ENCODE peak calls at places on chromosome 13, in nine cellular contexts. Z is CD8-positive, alpha-beta memory T cell; K is frontal cortex; O is pancreas; L is activated T-cell treated with anti-CD3 and anti-CD28 coated beads for 48 hours; M is HS-27A; T is NCI-H1417; I is stimulated activated naive B cell treated with anti-CD40 and anti-IgM and Interleukin-4, amounts not matched to agents 10 μg/mL and 1 μg/mL and 100 μg/mL, for 72 hours; Q is ureter. E is an unnamed sample.

GRCh38 chr13:46134961-46135522 is 30.2 kb upstream of the CPB2 start:
- DNase-seq in I (no peak), K (no peak), T (peak; percentile 49), L (no peak), O (no peak), Z (no peak), M (no peak), Q (peak; percentile 46), E (no peak)

GRCh38 chr13:24654741-24655140 is 25.5 kb upstream of the ATP12A start:
- DNase-seq in Q (no peak), Z (no peak), I (no peak), O (no peak), L (no peak), M (no peak), K (no peak), T (no peak), E (no peak)

GRCh38 chr13:52646967-52647366 is 4.7 kb downstream of the HNRNPA1L2 start:
- DNase-seq in O (no peak), M (no peak), L (no peak), Q (no peak), Z (no peak), T (no peak), I (no peak), K (no peak), E (no peak)

GRCh38 chr13:23949736-23950135 is 52.4 kb upstream of the C1QTNF9B start:
- DNase-seq in T (no peak), O (peak; percentile 40), L (no peak), I (no peak), Z (no peak), M (no peak), Q (no peak), K (no peak), E (no peak)

GRCh38 chr13:73715114-73715909 is 418.9 kb downstream of the KLF12 start:
- DNase-seq in T (no peak), Z (peak; percentile 81), O (no peak), I (peak; percentile 3), K (no peak), Q (peak; percentile 49), M (no peak), L (peak; percentile 19), E (no peak)

GRCh38 chr13:44350775-44351504 is 22.7 kb upstream of the SERP2 start:
- DNase-seq in M (no peak), Q (no peak), I (no peak), L (no peak), K (no peak), T (peak; percentile 65), Z (no peak), O (no peak), E (no peak)

GRCh38 chr13:112679381-112679780 is 10.5 kb upstream of the ATP11A start:
- DNase-seq in Q (no peak), M (no peak), L (no peak), T (no peak), Z (no peak), K (no peak), I (no peak), O (no peak), E (no peak)

GRCh38 chr13:91323349-91323748 is 24.1 kb upstream of the MIR17HG start:
- DNase-seq in Z (no peak), M (no peak), I (no peak), L (no peak), O (no peak), K (no peak), T (no peak), Q (no peak), E (no peak)

GRCh38 chr13:109646423-109646822 is 140.0 kb downstream of the IRS2 start:
- DNase-seq in T (no peak), Z (no peak), I (no peak), K (no peak), M (no peak), L (no peak), O (no peak), Q (no peak), E (no peak)

GRCh38 chr13:44458313-44458975 is 84.8 kb downstream of the SERP2 start:
- DNase-seq in Q (no peak), O (peak; percentile 64), M (no peak), L (no peak), I (no peak), T (no peak), K (no peak), Z (no peak), E (no peak)

GRCh38 chr13:79481685-79482052 is 714 bp downstream of the NDFIP2 start:
- DNase-seq in M (no peak), Z (peak; percentile 26), T (no peak), Q (no peak), L (peak; percentile 63), I (no peak), O (no peak), K (no peak), E (no peak)

GRCh38 chr13:104436555-104436954 is 1370.3 kb upstream of the SLC10A2 start:
- DNase-seq in Q (no peak), Z (no peak), T (peak; percentile 51), K (no peak), O (no peak), I (no peak), L (no peak), M (no peak), E (no peak)

GRCh38 chr13:30454991-30455390 is 10.7 kb downstream of the HMGB1 start:
- DNase-seq in M (no peak), Q (no peak), L (no peak), I (no peak), K (no peak), Z (no peak), O (no peak), T (no peak), E (no peak)

GRCh38 chr13:86000546-86000945 is 201.3 kb upstream of the SLITRK6 start:
- DNase-seq in K (no peak), L (no peak), M (no peak), I (no peak), Q (no peak), Z (no peak), O (no peak), T (no peak), E (no peak)

GRCh38 chr13:43307921-43308433 is 284.6 kb downstream of the DNAJC15 start:
- DNase-seq in L (no peak), T (peak; percentile 66), K (peak; percentile 25), Z (no peak), I (peak; percentile 16), O (peak; percentile 74), M (no peak), Q (peak; percentile 84), E (peak; percentile 90)

GRCh38 chr13:21104199-21105019 is 43.0 kb upstream of the LATS2 start:
- DNase-seq in O (no peak), I (no peak), K (no peak), Q (no peak), T (no peak), M (no peak), L (no peak), Z (no peak), E (no peak)

GRCh38 chr13:71054358-71054757 is 812.6 kb downstream of the DACH1 start:
- DNase-seq in K (no peak), I (no peak), M (no peak), L (no peak), Q (no peak), T (no peak), Z (no peak), O (no peak), E (no peak)

GRCh38 chr13:29918845-29919244 is 68.4 kb upstream of the UBL3 start:
- DNase-seq in I (no peak), K (no peak), T (no peak), O (no peak), M (no peak), Z (no peak), Q (peak; percentile 64), L (no peak), E (no peak)

GRCh38 chr13:39130298-39130697 is 92.0 kb downstream of the NHLRC3 start:
- DNase-seq in T (no peak), Z (no peak), M (no peak), I (no peak), O (no peak), K (no peak), Q (no peak), L (no peak), E (no peak)

GRCh38 chr13:38641164-38641948 is 45.5 kb upstream of the FREM2 start:
- DNase-seq in I (no peak), Q (no peak), K (no peak), L (no peak), T (no peak), Z (no peak), O (no peak), M (no peak), E (no peak)

E was measured in sciatic nerve.